ENCODE peak calls at places on chromosomes 1 and 21, in eight cellular contexts. M, J, X, V, O, B, H and F are unnamed samples. For H3K4me1, the result is how much of the 10 kb centered on the place peaks cover.

GRCh38 chr1:35702540-35702939 is 16.1 kb downstream of the C1orf216 start:
- DNase-seq in X (no peak), V (no peak), B (no peak), H (no peak), J (no peak), M (no peak), O (no peak), F (no peak)

GRCh38 chr1:205396972-205397616 is 24.8 kb downstream of the LEMD1 start:
- DNase-seq in B (peak), M (no peak), V (no peak), J (peak), O (peak), H (no peak), X (peak), F (peak)

GRCh38 chr1:5423109-5423508 is 569.1 kb downstream of the NPHP4 start:
- DNase-seq in J (no peak), M (peak), X (peak), H (no peak), V (no peak), O (no peak), B (no peak), F (no peak)

GRCh38 chr1:46044116-46044515 is 88.3 kb downstream of the PIK3R3 start:
- DNase-seq in B (no peak), X (no peak), J (no peak), M (no peak), O (no peak), V (no peak), H (no peak), F (no peak)

GRCh38 chr1:55876276-55877060 is 661.3 kb upstream of the USP24 start:
- DNase-seq in O (no peak), X (no peak), B (no peak), M (no peak), V (no peak), J (no peak), H (peak), F (no peak)

GRCh38 chr1:39509360-39510009 is 18.0 kb downstream of the BMP8A start:
- DNase-seq in M (no peak), B (no peak), O (no peak), J (no peak), X (peak), H (peak), V (no peak), F (no peak)

GRCh38 chr1:62218603-62219002 is 24.0 kb downstream of the L1TD1 start:
- DNase-seq in H (no peak), O (no peak), X (no peak), M (no peak), B (no peak), J (no peak), V (no peak), F (no peak)

GRCh38 chr21:29098156-29098555 is 24.7 kb upstream of the CCT8 start:
- DNase-seq in M (no peak), V (no peak), B (no peak), X (no peak), J (no peak), H (no peak), O (no peak), F (no peak)

GRCh38 chr1:15038232-15039016 is 115.1 kb upstream of the TMEM51 start:
- DNase-seq in M (no peak), J (no peak), B (no peak), X (peak), V (no peak), O (no peak), H (no peak), F (no peak)

GRCh38 chr1:224707849-224708725 is 92.0 kb downstream of the CNIH3 start:
- DNase-seq in O (no peak), M (no peak), H (no peak), J (no peak), B (no peak), V (peak), X (no peak), F (no peak)

GRCh38 chr1:233654667-233655432 is 40.9 kb downstream of the KCNK1 start:
- DNase-seq in B (no peak), O (no peak), M (no peak), V (no peak), X (no peak), J (peak), H (no peak), F (no peak)

GRCh38 chr1:183461350-183461749 is 10.9 kb upstream of the SMG7 start:
- DNase-seq in X (no peak), M (no peak), V (no peak), J (peak), B (no peak), O (no peak), H (no peak), F (no peak)

GRCh38 chr1:175317795-175318194 is 125.2 kb upstream of the KIAA0040 start:
- DNase-seq in H (no peak), O (no peak), M (no peak), J (no peak), X (no peak), B (no peak), V (no peak), F (no peak)
- H3K27ac ChIP-seq in H (peak), O (no peak), M (no peak), J (no peak), X (no peak), B (no peak), V (no peak), F (peak)

GRCh38 chr1:25763493-25763892 is 36.5 kb upstream of the SELENON start:
- DNase-seq in H (no peak), O (no peak), V (no peak), J (no peak), X (no peak), B (no peak), M (no peak), F (no peak)

GRCh38 chr1:25766721-25767436 is 33.1 kb upstream of the SELENON start:
- DNase-seq in M (no peak), H (peak), V (no peak), B (no peak), O (no peak), X (no peak), J (peak), F (no peak)

GRCh38 chr1:25765910-25766645 is 33.9 kb upstream of the SELENON start:
- DNase-seq in O (no peak), X (no peak), H (no peak), M (no peak), B (no peak), J (no peak), V (no peak), F (no peak)

GRCh38 chr1:25767437-25767770 is 32.6 kb upstream of the SELENON start:
- DNase-seq in O (no peak), M (no peak), B (no peak), J (no peak), V (no peak), H (no peak), X (no peak), F (no peak)

DNA sequence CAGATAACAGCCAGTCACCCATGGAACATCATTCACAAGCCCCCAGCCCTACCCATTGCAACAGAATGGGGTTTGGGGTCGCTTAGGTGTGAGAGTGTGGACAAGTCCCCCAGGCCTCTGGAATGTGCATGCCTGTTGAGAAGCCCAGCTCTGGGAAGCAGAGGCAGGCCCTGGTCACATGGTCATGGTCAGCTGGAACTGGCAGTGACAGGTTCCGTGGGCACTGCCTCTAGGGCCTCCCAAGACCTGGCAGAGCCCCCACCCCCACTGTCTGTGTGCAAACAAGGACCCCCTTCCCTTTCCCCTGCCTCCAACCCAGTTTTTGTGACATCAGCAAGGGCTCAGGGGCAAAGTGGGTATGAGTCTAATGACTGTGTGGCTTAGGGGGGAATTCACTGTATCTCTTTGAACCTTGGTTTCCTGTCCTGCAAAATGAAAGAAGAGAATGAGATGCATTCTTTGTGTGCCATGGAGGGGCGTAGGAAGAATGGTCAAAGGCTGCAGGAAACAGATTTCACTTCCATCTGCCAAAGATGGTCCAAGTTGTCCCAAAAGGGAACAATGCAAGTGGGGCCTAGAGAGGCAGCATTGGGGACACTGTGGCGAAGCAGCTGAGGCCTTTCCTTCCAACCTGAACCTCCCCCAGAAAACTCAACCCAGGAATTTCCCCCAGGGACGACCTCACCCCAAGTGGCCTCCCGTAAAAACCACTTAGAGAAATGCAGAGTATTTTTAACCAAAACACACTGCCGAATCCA is 34.7 kb upstream of the SELENON start:
- DNase-seq in V (no peak), X (no peak), M (no peak), J (no peak), B (no peak), H (no peak), O (no peak), F (no peak)
- H3K4me1 ChIP-seq in V (under half), X (under half), M (under half), J (under half), B (under half), H (under half), O (under half), F (under half)

GRCh38 chr1:26694597-26695416 is 1.0 kb upstream of the ARID1A start:
- DNase-seq in V (no peak), B (no peak), H (no peak), J (no peak), O (peak), X (peak), M (no peak), F (no peak)

GRCh38 chr1:26692793-26693490 is 2.9 kb upstream of the ARID1A start:
- DNase-seq in J (peak), V (peak), O (peak), B (peak), X (peak), M (peak), H (peak), F (peak)

GRCh38 chr1:26695417-26696190 is at the start of gene ARID1A:
- DNase-seq in V (peak), M (peak), O (peak), X (peak), B (peak), J (peak), H (peak), F (peak)

GRCh38 chr1:26693557-26694184 is 2.1 kb upstream of the ARID1A start:
- DNase-seq in J (no peak), X (peak), V (no peak), H (no peak), O (peak), B (no peak), M (no peak), F (no peak)

GRCh38 chr1:26694185-26694572 is 1.6 kb upstream of the ARID1A start:
- DNase-seq in X (no peak), V (no peak), M (no peak), H (no peak), J (no peak), O (peak), B (no peak), F (no peak)
- H3K4me3 ChIP-seq in X (peak), V (peak), M (peak), H (no peak), J (no peak), O (no peak), B (peak), F (no peak)

GRCh38 chr1:178126261-178126660 is 32.4 kb downstream of the RASAL2 start:
- DNase-seq in M (no peak), O (no peak), B (no peak), J (peak), X (no peak), V (no peak), H (no peak), F (no peak)
- H3K27ac ChIP-seq in M (no peak), O (no peak), B (no peak), J (no peak), X (no peak), V (peak), H (no peak), F (no peak)

GRCh38 chr21:15774590-15774989 is 44.8 kb downstream of the USP25 start:
- DNase-seq in H (no peak), X (no peak), J (no peak), O (no peak), B (no peak), M (no peak), V (no peak), F (no peak)
- H3K4me1 ChIP-seq in H (under half), X (under half), J (under half), O (under half), B (under half), M (under half), V (under half), F (under half)